ENCODE peak calls at places on chromosomes 2 and 18, in four cellular contexts. Q, F, V and O are unnamed samples.
A peak's percentile ranks its signal among the peaks of the same experiment; 100 is the strongest.

GRCh38 chr2:239870276-239870675 is 154.9 kb downstream of the NDUFA10 start:
- DNase-seq in Q (no peak), F (no peak), V (no peak), O (no peak)

GRCh38 chr2:34738691-34739090 is 1139.6 kb upstream of the FAM98A start:
- DNase-seq in Q (no peak), F (no peak), V (no peak), O (no peak)

GRCh38 chr2:10223471-10223870 is 79.2 kb upstream of the HPCAL1 start:
- DNase-seq in Q (no peak), F (no peak), V (no peak), O (no peak)

GRCh38 chr18:35024965-35025364 is 16.2 kb upstream of the MAPRE2 start:
- DNase-seq in Q (peak; percentile 96), F (no peak), V (peak; percentile 91), O (no peak)

GRCh38 chr2:70643715-70644114 is 90.1 kb upstream of the TGFA start:
- DNase-seq in Q (no peak), F (no peak), V (no peak), O (no peak)

GRCh38 chr2:69291004-69291650 is 95.9 kb downstream of the GFPT1 start:
- DNase-seq in Q (no peak), F (no peak), V (no peak), O (no peak)

GRCh38 chr18:33584845-33585775 is 7.1 kb downstream of the ASXL3 start:
- DNase-seq in Q (no peak), F (no peak), V (peak; percentile 50), O (no peak)

GRCh38 chr2:72118386-72118785 is 29.3 kb downstream of the CYP26B1 start:
- DNase-seq in Q (no peak), F (no peak), V (no peak), O (no peak)

GRCh38 chr2:16725549-16725948 is 59.9 kb upstream of the CYRIA start:
- DNase-seq in Q (no peak), F (no peak), V (no peak), O (no peak)

GRCh38 chr2:176554107-176555048 is 285.1 kb downstream of the MTX2 start:
- DNase-seq in Q (peak; percentile 68), F (peak; percentile 65), V (peak; percentile 8), O (no peak)

GRCh38 chr18:45771587-45771986 is 47.6 kb downstream of the SLC14A1 start:
- DNase-seq in Q (no peak), F (no peak), V (no peak), O (no peak)

GRCh38 chr2:37934591-37935513 is 9.8 kb downstream of the RMDN2 start:
- DNase-seq in Q (no peak), F (peak; percentile 40), V (no peak), O (peak; percentile 70)

GRCh38 chr2:170842785-170843184 is 26.1 kb downstream of the GAD1 start:
- DNase-seq in Q (no peak), F (no peak), V (no peak), O (no peak)

GRCh38 chr2:47869859-47870258 is 36.4 kb downstream of the FBXO11 start:
- DNase-seq in Q (no peak), F (no peak), V (no peak), O (no peak)

GRCh38 chr2:193476171-193476800 is 1281.6 kb upstream of the TMEFF2 start:
- DNase-seq in Q (no peak), F (peak; percentile 53), V (no peak), O (no peak)

GRCh38 chr18:29459986-29460385 is 1283.1 kb upstream of the CDH2 start:
- DNase-seq in Q (no peak), F (no peak), V (no peak), O (no peak)

GRCh38 chr2:19670303-19670702 is 231.5 kb downstream of the TTC32 start:
- DNase-seq in Q (no peak), F (no peak), V (no peak), O (no peak)

GRCh38 chr18:22470511-22471181 is 52.9 kb upstream of the CTAGE1 start:
- DNase-seq in Q (no peak), F (no peak), V (peak; percentile 59), O (no peak)

GRCh38 chr2:232292395-232293154 is 86.0 kb upstream of the ALPP start:
- DNase-seq in Q (no peak), F (peak; percentile 47), V (peak; percentile 57), O (peak; percentile 36)

GRCh38 chr2:241895732-241896641 is 26.5 kb downstream of the RTP5 start:
- DNase-seq in Q (no peak), F (no peak), V (peak; percentile 27), O (no peak)

GRCh38 chr2:241573741-241574140 is 15.2 kb downstream of the BOK start:
- DNase-seq in Q (peak; percentile 50), F (no peak), V (no peak), O (no peak)

GRCh38 chr2:68282814-68283812 is 30.8 kb upstream of the PPP3R1 start:
- DNase-seq in Q (no peak), F (peak; percentile 52), V (no peak), O (peak; percentile 7)

GRCh38 chr2:7458066-7458465 is 540.9 kb downstream of the RNF144A start:
- DNase-seq in Q (no peak), F (no peak), V (no peak), O (no peak)

GRCh38 chr2:1551905-1552304 is 138.6 kb downstream of the TPO start:
- DNase-seq in Q (no peak), F (no peak), V (no peak), O (no peak)

GRCh38 chr2:61335226-61335625 is 135.7 kb downstream of the USP34 start:
- DNase-seq in Q (no peak), F (no peak), V (no peak), O (no peak)

GRCh38 chr2:177245010-177245422 is 19.5 kb downstream of the NFE2L2 start:
- DNase-seq in Q (no peak), F (no peak), V (no peak), O (no peak)

GRCh38 chr2:104043864-104044263 is 810.1 kb upstream of the POU3F3 start:
- DNase-seq in Q (no peak), F (no peak), V (no peak), O (no peak)

GRCh38 chr2:101473911-101474751 is 781 bp downstream of the RFX8 start:
- DNase-seq in Q (peak; percentile 75), F (peak; percentile 40), V (peak; percentile 15), O (peak; percentile 13)

GRCh38 chr2:105554235-105554634 is 155.4 kb upstream of the FHL2 start:
- DNase-seq in Q (no peak), F (no peak), V (no peak), O (no peak)

GRCh38 chr2:31384771-31385276 is 29.7 kb downstream of the XDH start:
- DNase-seq in Q (no peak), F (no peak), V (no peak), O (no peak)

GRCh38 chr2:221958224-221958623 is 340.6 kb downstream of the PAX3 start:
- DNase-seq in Q (no peak), F (no peak), V (no peak), O (no peak)

GRCh38 chr18:44823286-44823685 is 142.6 kb downstream of the SETBP1 start:
- DNase-seq in Q (no peak), F (no peak), V (no peak), O (no peak)

GRCh38 chr2:127255146-127255545 is 35.0 kb upstream of the CYP27C1 start:
- DNase-seq in Q (no peak), F (no peak), V (no peak), O (no peak)

GRCh38 chr2:47964722-47965434 is 58.6 kb upstream of the FBXO11 start:
- DNase-seq in Q (no peak), F (no peak), V (no peak), O (peak; percentile 8)

GRCh38 chr2:20676353-20677215 is 9.6 kb downstream of the GDF7 start:
- DNase-seq in Q (no peak), F (peak; percentile 68), V (no peak), O (peak; percentile 75)

GRCh38 chr2:176137883-176138282 is 8.4 kb downstream of the HOXD8 start:
- DNase-seq in Q (peak; percentile 36), F (no peak), V (no peak), O (no peak)

GRCh38 chr2:221716434-221717303 is 144.6 kb upstream of the EPHA4 start:
- DNase-seq in Q (no peak), F (no peak), V (no peak), O (no peak)

GRCh38 chr2:27024812-27025211 is 8.0 kb upstream of the TMEM214 start:
- DNase-seq in Q (no peak), F (no peak), V (no peak), O (no peak)